ENCODE peak calls at places on chromosomes 6 and 20, in eight cellular contexts. One of them, this sample, is unnamed.
A peak's percentile ranks its signal among the peaks of the same experiment; 100 is the strongest.

GRCh38 chr6:2580996-2581395 is 169.7 kb downstream of the MYLK4 start:
- DNase-seq in left lung: no peak
- DNase-seq in HCT116: no peak
- DNase-seq in fibroblast of lung: no peak
- DNase-seq in GM23338: no peak
- DNase-seq in ascending aorta: no peak
- DNase-seq in endodermal cell: no peak
- DNase-seq in tibial artery: no peak
- DNase-seq in this sample: no peak

GRCh38 chr6:38871745-38872568 is 156.8 kb downstream of the DNAH8 start:
- DNase-seq in left lung: peak; percentile 37
- DNase-seq in HCT116: peak; percentile 32
- DNase-seq in fibroblast of lung: peak; percentile 24
- DNase-seq in GM23338: peak; percentile 88
- DNase-seq in ascending aorta: no peak
- DNase-seq in endodermal cell: peak; percentile 90
- DNase-seq in tibial artery: no peak
- DNase-seq in this sample: no peak

GRCh38 chr6:12593720-12594540 is 122.6 kb upstream of the PHACTR1 start:
- DNase-seq in left lung: peak; percentile 61
- DNase-seq in HCT116: no peak
- DNase-seq in fibroblast of lung: no peak
- DNase-seq in GM23338: no peak
- DNase-seq in ascending aorta: no peak
- DNase-seq in endodermal cell: peak; percentile 59
- DNase-seq in tibial artery: no peak
- DNase-seq in this sample: no peak

GRCh38 chr6:40588480-40588879 is 1.3 kb upstream of the LRFN2 start:
- DNase-seq in left lung: no peak
- DNase-seq in HCT116: no peak
- DNase-seq in fibroblast of lung: no peak
- DNase-seq in GM23338: no peak
- DNase-seq in ascending aorta: no peak
- DNase-seq in endodermal cell: no peak
- DNase-seq in tibial artery: no peak
- DNase-seq in this sample: no peak

GRCh38 chr20:47063407-47063806 is 168.8 kb downstream of the EYA2 start:
- DNase-seq in left lung: no peak
- DNase-seq in HCT116: no peak
- DNase-seq in fibroblast of lung: no peak
- DNase-seq in GM23338: no peak
- DNase-seq in ascending aorta: no peak
- DNase-seq in endodermal cell: no peak
- DNase-seq in tibial artery: no peak
- DNase-seq in this sample: peak; percentile 61

GRCh38 chr6:167678102-167679101 is 148.3 kb upstream of the AFDN start:
- DNase-seq in left lung: no peak
- DNase-seq in HCT116: no peak
- DNase-seq in fibroblast of lung: peak; percentile 15
- DNase-seq in GM23338: peak; percentile 81
- DNase-seq in ascending aorta: no peak
- DNase-seq in endodermal cell: peak; percentile 90
- DNase-seq in tibial artery: no peak
- DNase-seq in this sample: no peak

GRCh38 chr6:170137911-170138910 is 152.7 kb downstream of the DLL1 start:
- DNase-seq in left lung: peak; percentile 26
- DNase-seq in HCT116: no peak
- DNase-seq in fibroblast of lung: no peak
- DNase-seq in GM23338: no peak
- DNase-seq in ascending aorta: no peak
- DNase-seq in endodermal cell: peak; percentile 29
- DNase-seq in tibial artery: peak; percentile 62
- DNase-seq in this sample: peak; percentile 26

GRCh38 chr6:165181951-165182414 is 127.4 kb downstream of the C6orf118 start:
- DNase-seq in left lung: no peak
- DNase-seq in HCT116: no peak
- DNase-seq in fibroblast of lung: peak; percentile 92
- DNase-seq in GM23338: peak; percentile 5
- DNase-seq in ascending aorta: no peak
- DNase-seq in endodermal cell: no peak
- DNase-seq in tibial artery: no peak
- DNase-seq in this sample: peak; percentile 92

GRCh38 chr20:34249291-34249690 is 8.1 kb downstream of the ASIP start:
- DNase-seq in left lung: peak; percentile 52
- DNase-seq in HCT116: no peak
- DNase-seq in fibroblast of lung: peak; percentile 47
- DNase-seq in GM23338: no peak
- DNase-seq in ascending aorta: no peak
- DNase-seq in endodermal cell: no peak
- DNase-seq in tibial artery: no peak
- DNase-seq in this sample: no peak

GRCh38 chr6:29553268-29554057 is 6.1 kb downstream of the UBD start:
- DNase-seq in left lung: peak; percentile 71
- DNase-seq in HCT116: no peak
- DNase-seq in fibroblast of lung: peak; percentile 30
- DNase-seq in GM23338: peak; percentile 90
- DNase-seq in ascending aorta: no peak
- DNase-seq in endodermal cell: peak; percentile 92
- DNase-seq in tibial artery: no peak
- DNase-seq in this sample: no peak

GRCh38 chr6:104623052-104623690 is 236.5 kb downstream of the HACE1 start:
- DNase-seq in left lung: no peak
- DNase-seq in HCT116: no peak
- DNase-seq in fibroblast of lung: no peak
- DNase-seq in GM23338: peak; percentile 80
- DNase-seq in ascending aorta: no peak
- DNase-seq in endodermal cell: peak; percentile 78
- DNase-seq in tibial artery: no peak
- DNase-seq in this sample: no peak

GRCh38 chr6:9224539-9224938 is 789.2 kb upstream of the SLC35B3 start:
- DNase-seq in left lung: no peak
- DNase-seq in HCT116: no peak
- DNase-seq in fibroblast of lung: peak; percentile 54
- DNase-seq in GM23338: no peak
- DNase-seq in ascending aorta: no peak
- DNase-seq in endodermal cell: no peak
- DNase-seq in tibial artery: no peak
- DNase-seq in this sample: no peak

GRCh38 chr6:106799008-106799952 is 169.9 kb downstream of the QRSL1 start:
- DNase-seq in left lung: no peak
- DNase-seq in HCT116: no peak
- DNase-seq in fibroblast of lung: peak; percentile 92
- DNase-seq in GM23338: no peak
- DNase-seq in ascending aorta: no peak
- DNase-seq in endodermal cell: peak; percentile 59
- DNase-seq in tibial artery: no peak
- DNase-seq in this sample: peak; percentile 74

GRCh38 chr20:19930461-19930860 is 86.7 kb upstream of the NAA20 start:
- DNase-seq in left lung: no peak
- DNase-seq in HCT116: no peak
- DNase-seq in fibroblast of lung: no peak
- DNase-seq in GM23338: no peak
- DNase-seq in ascending aorta: no peak
- DNase-seq in endodermal cell: no peak
- DNase-seq in tibial artery: no peak
- DNase-seq in this sample: no peak

GRCh38 chr20:19926581-19926980 is 90.6 kb upstream of the NAA20 start:
- DNase-seq in left lung: no peak
- DNase-seq in HCT116: no peak
- DNase-seq in fibroblast of lung: peak; percentile 25
- DNase-seq in GM23338: no peak
- DNase-seq in ascending aorta: no peak
- DNase-seq in endodermal cell: no peak
- DNase-seq in tibial artery: no peak
- DNase-seq in this sample: no peak

GRCh38 chr20:19932170-19932667 is 84.9 kb upstream of the NAA20 start:
- DNase-seq in left lung: no peak
- DNase-seq in HCT116: no peak
- DNase-seq in fibroblast of lung: peak; percentile 91
- DNase-seq in GM23338: no peak
- DNase-seq in ascending aorta: no peak
- DNase-seq in endodermal cell: no peak
- DNase-seq in tibial artery: no peak
- DNase-seq in this sample: no peak

GRCh38 chr20:19929749-19930148 is 87.4 kb upstream of the NAA20 start:
- DNase-seq in left lung: no peak
- DNase-seq in HCT116: no peak
- DNase-seq in fibroblast of lung: no peak
- DNase-seq in GM23338: no peak
- DNase-seq in ascending aorta: no peak
- DNase-seq in endodermal cell: no peak
- DNase-seq in tibial artery: no peak
- DNase-seq in this sample: no peak

DNA sequence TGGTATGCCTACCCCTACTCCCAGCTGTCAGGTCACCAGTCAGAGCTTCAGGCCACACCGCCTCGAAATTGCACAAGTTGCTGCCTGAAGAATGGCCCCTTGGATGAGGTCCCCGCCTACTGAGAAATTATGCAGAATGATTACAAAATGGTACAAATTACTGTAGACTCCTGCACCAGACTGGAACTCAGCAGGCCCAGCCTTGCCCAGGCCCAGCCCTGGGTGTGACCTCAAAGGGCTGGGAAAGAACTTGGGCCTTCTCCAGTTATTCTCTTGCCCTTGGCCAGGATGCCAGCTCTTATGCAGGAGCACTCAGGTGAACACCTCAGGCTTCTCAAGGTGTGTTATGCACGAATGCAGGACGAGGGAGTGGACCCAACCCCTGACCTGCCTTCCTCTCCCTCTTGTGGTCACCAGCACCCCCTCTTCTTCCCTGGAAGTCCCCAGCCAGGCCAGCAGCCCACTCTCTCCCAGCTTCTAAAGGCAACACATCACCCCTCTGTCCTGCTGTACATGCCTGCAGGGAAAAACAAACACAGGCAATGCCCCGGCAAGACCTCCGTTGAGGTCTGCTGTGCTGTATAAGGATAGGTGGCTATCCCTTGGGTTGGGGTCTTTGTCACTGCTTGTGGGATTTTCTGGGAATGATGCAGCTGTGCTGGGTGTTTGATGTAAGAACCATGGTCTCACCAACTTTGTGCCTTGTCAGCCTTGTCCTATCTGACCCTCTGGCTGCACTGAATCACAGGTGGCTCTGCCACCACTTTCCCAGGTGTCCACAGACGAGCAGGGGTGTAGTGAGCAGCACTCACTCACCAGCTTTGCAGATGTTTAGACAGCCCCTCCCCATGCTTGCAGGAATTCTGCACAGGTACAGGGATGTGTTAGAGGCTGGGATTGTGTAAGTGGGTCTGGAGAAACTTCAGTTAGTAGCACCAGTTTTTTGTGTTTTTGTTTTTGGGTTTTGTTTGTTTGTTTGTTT is 88.5 kb upstream of the NAA20 start:
- DNase-seq in left lung: peak; percentile 82
- DNase-seq in HCT116: no peak
- DNase-seq in fibroblast of lung: no peak
- DNase-seq in GM23338: no peak
- DNase-seq in ascending aorta: no peak
- DNase-seq in endodermal cell: no peak
- DNase-seq in tibial artery: no peak
- DNase-seq in this sample: peak; percentile 93
- TF ChIP-seq CTCF in left lung: no peak
- TF ChIP-seq CTCF in HCT116: no peak
- TF ChIP-seq CTCF in fibroblast of lung: no peak
- TF ChIP-seq CTCF in GM23338: no peak
- TF ChIP-seq CTCF in ascending aorta: no peak
- TF ChIP-seq CTCF in endodermal cell: no peak
- TF ChIP-seq CTCF in tibial artery: no peak
- TF ChIP-seq CTCF in this sample: peak; percentile 18

GRCh38 chr6:148423601-148424270 is 81.1 kb downstream of the SASH1 start:
- DNase-seq in left lung: no peak
- DNase-seq in HCT116: no peak
- DNase-seq in fibroblast of lung: no peak
- DNase-seq in GM23338: no peak
- DNase-seq in ascending aorta: no peak
- DNase-seq in endodermal cell: no peak
- DNase-seq in tibial artery: no peak
- DNase-seq in this sample: no peak
- H3K4me1 ChIP-seq in left lung: peaks cover 27% of the 10 kb centered on the region
- H3K4me1 ChIP-seq in HCT116: no peaks in the 10 kb centered on the region
- H3K4me1 ChIP-seq in fibroblast of lung: peaks cover 5% of the 10 kb centered on the region
- H3K4me1 ChIP-seq in GM23338: no peaks in the 10 kb centered on the region
- H3K4me1 ChIP-seq in ascending aorta: peaks cover 5% of the 10 kb centered on the region
- H3K4me1 ChIP-seq in endodermal cell: no peaks in the 10 kb centered on the region
- H3K4me1 ChIP-seq in tibial artery: no peaks in the 10 kb centered on the region
- H3K4me1 ChIP-seq in this sample: no peaks in the 10 kb centered on the region

DNA sequence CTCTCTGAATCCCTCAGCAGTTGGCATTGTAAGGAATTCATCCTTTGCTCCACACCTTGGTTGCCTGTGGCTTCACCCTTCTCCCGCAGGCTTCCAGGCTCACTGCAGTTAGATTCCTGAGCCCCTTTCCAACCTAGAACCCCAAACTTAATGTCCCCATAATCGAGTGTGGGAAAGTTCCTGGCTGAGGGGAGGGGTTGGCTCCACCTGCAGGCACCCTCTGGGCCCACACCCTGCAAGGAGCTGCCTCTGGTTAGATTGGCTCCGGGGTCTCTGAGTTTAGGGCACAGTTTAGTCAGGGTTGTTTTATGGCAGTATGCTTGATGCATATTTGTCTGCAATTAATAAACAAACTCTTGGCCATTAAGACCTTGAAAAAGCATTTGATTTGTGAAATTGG is 63.4 kb downstream of the MTHFD1L start:
- DNase-seq in left lung: no peak
- DNase-seq in HCT116: no peak
- DNase-seq in fibroblast of lung: no peak
- DNase-seq in GM23338: peak; percentile 63
- DNase-seq in ascending aorta: no peak
- DNase-seq in endodermal cell: peak; percentile 70
- DNase-seq in tibial artery: no peak
- DNase-seq in this sample: no peak
- TF ChIP-seq CTCF in left lung: no peak
- TF ChIP-seq CTCF in HCT116: peak; percentile 61
- TF ChIP-seq CTCF in fibroblast of lung: no peak
- TF ChIP-seq CTCF in GM23338: peak; percentile 51
- TF ChIP-seq CTCF in ascending aorta: no peak
- TF ChIP-seq CTCF in endodermal cell: peak; percentile 70
- TF ChIP-seq CTCF in tibial artery: peak; percentile 14
- TF ChIP-seq CTCF in this sample: peak; percentile 40

GRCh38 chr6:5511924-5512323 is 250.6 kb downstream of the FARS2 start:
- DNase-seq in left lung: no peak
- DNase-seq in HCT116: no peak
- DNase-seq in fibroblast of lung: peak; percentile 95
- DNase-seq in GM23338: no peak
- DNase-seq in ascending aorta: no peak
- DNase-seq in endodermal cell: no peak
- DNase-seq in tibial artery: no peak
- DNase-seq in this sample: no peak

GRCh38 chr6:5512422-5512821 is 251.1 kb downstream of the FARS2 start:
- DNase-seq in left lung: no peak
- DNase-seq in HCT116: no peak
- DNase-seq in fibroblast of lung: no peak
- DNase-seq in GM23338: no peak
- DNase-seq in ascending aorta: no peak
- DNase-seq in endodermal cell: no peak
- DNase-seq in tibial artery: no peak
- DNase-seq in this sample: no peak

GRCh38 chr6:5510734-5511133 is 249.4 kb downstream of the FARS2 start:
- DNase-seq in left lung: no peak
- DNase-seq in HCT116: no peak
- DNase-seq in fibroblast of lung: no peak
- DNase-seq in GM23338: peak; percentile 22
- DNase-seq in ascending aorta: no peak
- DNase-seq in endodermal cell: peak; percentile 57
- DNase-seq in tibial artery: no peak
- DNase-seq in this sample: no peak

GRCh38 chr6:5509106-5509505 is 247.8 kb downstream of the FARS2 start:
- DNase-seq in left lung: no peak
- DNase-seq in HCT116: no peak
- DNase-seq in fibroblast of lung: no peak
- DNase-seq in GM23338: no peak
- DNase-seq in ascending aorta: no peak
- DNase-seq in endodermal cell: no peak
- DNase-seq in tibial artery: no peak
- DNase-seq in this sample: no peak

GRCh38 chr6:5510331-5510730 is 249.0 kb downstream of the FARS2 start:
- DNase-seq in left lung: no peak
- DNase-seq in HCT116: no peak
- DNase-seq in fibroblast of lung: no peak
- DNase-seq in GM23338: peak; percentile 35
- DNase-seq in ascending aorta: no peak
- DNase-seq in endodermal cell: peak; percentile 53
- DNase-seq in tibial artery: no peak
- DNase-seq in this sample: no peak
- H3K4me1 ChIP-seq in left lung: no peaks in the 10 kb centered on the region
- H3K4me1 ChIP-seq in HCT116: no peaks in the 10 kb centered on the region
- H3K4me1 ChIP-seq in fibroblast of lung: no peaks in the 10 kb centered on the region
- H3K4me1 ChIP-seq in GM23338: no peaks in the 10 kb centered on the region
- H3K4me1 ChIP-seq in ascending aorta: no peaks in the 10 kb centered on the region
- H3K4me1 ChIP-seq in endodermal cell: no peaks in the 10 kb centered on the region
- H3K4me1 ChIP-seq in tibial artery: no peaks in the 10 kb centered on the region
- H3K4me1 ChIP-seq in this sample: no peaks in the 10 kb centered on the region